ENCODE peak calls at places on chromosomes 4 and X, in four cellular contexts. One of them, this sample, is unnamed. For H3K4me1, the result is how much of the 10 kb centered on the place peaks cover.

GRCh38 chr4:185800266-185800945 is 11.6 kb downstream of the SORBS2 start:
- DNase-seq in HepG2: no peak
- DNase-seq in K562: no peak
- DNase-seq in GM12878: no peak
- DNase-seq in this sample: no peak

GRCh38 chr4:75432683-75433082 is 81.5 kb downstream of the RCHY1 start:
- DNase-seq in K562: no peak
- DNase-seq in GM12878: no peak
- DNase-seq in HepG2: peak
- DNase-seq in this sample: peak

GRCh38 chrX:51461053-51462050 is 35.0 kb downstream of the NUDT11 start:
- DNase-seq in GM12878: no peak
- DNase-seq in K562: peak
- DNase-seq in HepG2: peak
- DNase-seq in this sample: peak

GRCh38 chr4:3044812-3045499 is 29.4 kb downstream of the HTT-AS start:
- DNase-seq in HepG2: no peak
- DNase-seq in K562: no peak
- DNase-seq in GM12878: no peak
- DNase-seq in this sample: no peak

GRCh38 chrX:57906790-57907189 is 3.5 kb downstream of the ZXDA start:
- DNase-seq in GM12878: no peak
- DNase-seq in HepG2: no peak
- DNase-seq in K562: no peak
- DNase-seq in this sample: no peak

GRCh38 chr4:71231753-71232420 is 106.9 kb upstream of the SLC4A4 start:
- DNase-seq in K562: no peak
- DNase-seq in GM12878: no peak
- DNase-seq in HepG2: no peak
- DNase-seq in this sample: peak

GRCh38 chr4:154491341-154491679 is 289 bp downstream of the DCHS2 start:
- DNase-seq in K562: no peak
- DNase-seq in HepG2: no peak
- DNase-seq in GM12878: no peak
- DNase-seq in this sample: peak

GRCh38 chr4:186105721-186106335 is 1.3 kb downstream of the FAM149A start:
- DNase-seq in HepG2: no peak
- DNase-seq in GM12878: no peak
- DNase-seq in K562: no peak
- DNase-seq in this sample: peak

GRCh38 chr4:184274288-184274951 is 56.7 kb upstream of the ENPP6 start:
- DNase-seq in GM12878: no peak
- DNase-seq in K562: no peak
- DNase-seq in HepG2: no peak
- DNase-seq in this sample: no peak

GRCh38 chr4:22897520-22898108 is 204.9 kb downstream of the GBA3 start:
- DNase-seq in HepG2: peak
- DNase-seq in K562: peak
- DNase-seq in GM12878: no peak
- DNase-seq in this sample: peak

GRCh38 chr4:105186701-105187158 is 40.1 kb downstream of the TET2 start:
- DNase-seq in HepG2: no peak
- DNase-seq in GM12878: no peak
- DNase-seq in K562: no peak
- DNase-seq in this sample: no peak
- H3K4me1 ChIP-seq in HepG2: under half
- H3K4me1 ChIP-seq in GM12878: under half
- H3K4me1 ChIP-seq in K562: under half
- H3K4me1 ChIP-seq in this sample: under half

DNA sequence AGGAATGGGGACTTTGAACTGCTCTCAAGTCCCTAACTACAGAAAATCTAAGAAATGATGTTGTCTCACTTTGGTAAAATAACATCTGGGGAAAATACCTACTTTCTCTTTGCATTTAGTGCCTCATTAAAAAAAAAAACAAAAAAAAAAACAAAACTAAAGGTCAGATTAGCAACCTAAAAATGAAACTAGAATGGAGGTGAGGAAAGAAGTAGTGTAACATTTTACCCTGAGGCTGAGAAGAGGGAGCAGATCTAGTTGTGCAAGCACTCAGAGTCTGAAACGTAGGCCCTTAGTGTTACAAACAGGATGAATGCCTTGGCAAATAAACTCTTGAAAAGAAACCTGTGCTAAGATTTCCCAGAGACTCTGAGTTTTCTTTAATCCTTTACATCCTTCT is 56.0 kb downstream of the VGLL1 start:
- DNase-seq in GM12878: peak
- DNase-seq in K562: no peak
- DNase-seq in HepG2: no peak
- DNase-seq in this sample: no peak
- TF ChIP-seq CREB1 in GM12878: no peak
- TF ChIP-seq CREB1 in K562: no peak
- TF ChIP-seq CREB1 in HepG2: no peak
- TF ChIP-seq CREB1 in this sample: no peak

DNA sequence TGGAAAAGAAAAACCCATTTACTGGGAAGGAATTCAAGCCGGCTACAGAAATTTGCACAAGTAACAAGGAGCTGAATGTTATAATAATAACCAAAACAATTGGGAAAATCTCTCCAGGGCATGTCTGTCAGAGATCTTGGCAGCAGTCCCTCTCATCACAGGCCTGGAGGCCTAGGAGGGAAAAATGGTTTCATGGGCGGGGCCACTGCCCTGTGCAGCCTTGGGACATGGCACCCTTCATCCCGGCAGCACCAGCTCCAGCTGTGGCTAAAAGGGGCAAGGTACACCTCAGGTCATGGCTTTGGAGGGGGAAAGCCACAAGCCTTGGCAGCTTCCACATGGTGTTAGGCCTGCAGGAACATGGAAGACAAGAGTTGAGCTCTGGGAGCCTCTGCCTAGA is 513.1 kb upstream of the CNKSR2 start:
- DNase-seq in HepG2: no peak
- DNase-seq in K562: no peak
- DNase-seq in GM12878: no peak
- DNase-seq in this sample: no peak
- H3K4me1 ChIP-seq in HepG2: under half
- H3K4me1 ChIP-seq in K562: under half
- H3K4me1 ChIP-seq in GM12878: under half
- H3K4me1 ChIP-seq in this sample: under half

GRCh38 chrX:40003071-40003981 is 94.4 kb downstream of the BCOR start:
- DNase-seq in GM12878: no peak
- DNase-seq in K562: no peak
- DNase-seq in HepG2: peak
- DNase-seq in this sample: no peak
- TF ChIP-seq CREB1 in GM12878: no peak
- TF ChIP-seq CREB1 in K562: no peak
- TF ChIP-seq CREB1 in HepG2: no peak
- TF ChIP-seq CREB1 in this sample: no peak

DNA sequence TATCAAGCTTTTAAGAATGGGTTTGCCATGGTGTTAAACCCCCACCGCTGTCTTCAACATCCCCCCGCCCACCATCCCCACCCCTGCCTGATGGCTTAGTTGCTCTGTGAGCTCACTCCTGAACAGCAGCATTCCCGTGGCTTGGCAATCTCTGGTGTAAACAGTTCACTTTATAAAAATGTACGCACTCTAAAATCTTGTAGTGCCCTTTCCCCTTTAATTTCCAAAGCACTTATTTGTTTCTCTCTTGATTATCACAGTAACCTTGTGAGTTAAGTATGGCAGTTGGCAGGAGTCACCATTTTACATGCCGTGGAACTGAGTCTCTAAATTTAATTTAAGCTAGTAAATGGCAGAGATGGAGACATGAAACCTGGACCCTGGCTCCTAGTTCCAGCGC is 123.0 kb downstream of the AFF1 start:
- DNase-seq in HepG2: no peak
- DNase-seq in GM12878: no peak
- DNase-seq in K562: no peak
- DNase-seq in this sample: no peak
- H3K4me1 ChIP-seq in HepG2: under half
- H3K4me1 ChIP-seq in GM12878: under half
- H3K4me1 ChIP-seq in K562: half or more
- H3K4me1 ChIP-seq in this sample: under half

GRCh38 chr4:27176400-27176799 is 315.8 kb downstream of the STIM2 start:
- DNase-seq in GM12878: no peak
- DNase-seq in K562: no peak
- DNase-seq in HepG2: peak
- DNase-seq in this sample: peak
- TF ChIP-seq CREB1 in GM12878: no peak
- TF ChIP-seq CREB1 in K562: no peak
- TF ChIP-seq CREB1 in HepG2: no peak
- TF ChIP-seq CREB1 in this sample: no peak

GRCh38 chrX:9845574-9845948 is 59.3 kb downstream of the SHROOM2 start:
- DNase-seq in HepG2: peak
- DNase-seq in GM12878: no peak
- DNase-seq in K562: no peak
- DNase-seq in this sample: no peak

GRCh38 chrX:9847071-9847470 is 60.8 kb downstream of the SHROOM2 start:
- DNase-seq in GM12878: no peak
- DNase-seq in K562: no peak
- DNase-seq in HepG2: peak
- DNase-seq in this sample: no peak

GRCh38 chrX:9842541-9842940 is 56.3 kb downstream of the SHROOM2 start:
- DNase-seq in K562: no peak
- DNase-seq in GM12878: no peak
- DNase-seq in HepG2: no peak
- DNase-seq in this sample: peak

GRCh38 chrX:9846631-9847030 is 60.4 kb downstream of the SHROOM2 start:
- DNase-seq in HepG2: no peak
- DNase-seq in K562: no peak
- DNase-seq in GM12878: no peak
- DNase-seq in this sample: no peak

GRCh38 chrX:9844936-9845573 is 58.8 kb downstream of the SHROOM2 start:
- DNase-seq in HepG2: no peak
- DNase-seq in K562: no peak
- DNase-seq in GM12878: no peak
- DNase-seq in this sample: no peak
- H3K4me1 ChIP-seq in HepG2: under half
- H3K4me1 ChIP-seq in K562: under half
- H3K4me1 ChIP-seq in GM12878: under half
- H3K4me1 ChIP-seq in this sample: under half

GRCh38 chr4:132218406-132218805 is 930.7 kb upstream of the PCDH10 start:
- DNase-seq in K562: no peak
- DNase-seq in HepG2: no peak
- DNase-seq in GM12878: no peak
- DNase-seq in this sample: no peak
- TF ChIP-seq CREB1 in K562: no peak
- TF ChIP-seq CREB1 in HepG2: no peak
- TF ChIP-seq CREB1 in GM12878: no peak
- TF ChIP-seq CREB1 in this sample: no peak

DNA sequence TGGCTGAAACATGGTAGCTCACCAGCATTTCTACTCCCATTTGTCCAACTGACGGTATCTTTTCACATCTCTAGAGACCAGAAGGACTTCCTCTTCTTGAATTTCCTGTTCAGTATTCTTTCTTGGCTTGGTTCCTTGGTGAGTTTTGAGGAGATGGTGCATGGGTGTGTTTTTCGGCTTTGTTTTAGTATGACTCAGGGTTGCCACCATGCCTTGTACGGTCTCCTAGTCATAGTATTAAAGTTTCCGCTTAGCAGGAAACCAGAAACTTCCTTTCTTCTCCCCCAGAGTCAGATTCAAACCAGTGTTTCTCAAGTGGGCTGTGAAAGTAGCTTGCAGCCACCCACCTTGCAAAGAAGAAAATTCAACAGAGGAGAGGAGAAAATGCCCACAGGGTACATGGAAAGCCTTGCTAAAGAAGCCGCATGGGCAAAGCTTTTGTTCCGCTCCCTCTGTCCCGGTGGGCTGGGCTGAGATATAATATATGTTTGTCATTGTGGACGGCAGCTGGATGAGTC is 5.7 kb downstream of the CD99 start:
- DNase-seq in K562: no peak
- DNase-seq in HepG2: no peak
- DNase-seq in GM12878: peak
- DNase-seq in this sample: no peak
- H3K4me1 ChIP-seq in K562: under half
- H3K4me1 ChIP-seq in HepG2: under half
- H3K4me1 ChIP-seq in GM12878: under half
- H3K4me1 ChIP-seq in this sample: under half

This sample was measured in GM23338.